ENCODE peak calls at places on chromosome 10, in seven cellular contexts. F is HCT116, D is GM23338, S is GM12878, O is K562, M is endothelial cell of umbilical vein, A is HepG2. L is an unnamed sample.

GRCh38 chr10:88110355-88110754 is 246.9 kb downstream of the PTEN start:
- DNase-seq in F (peak), D (no peak), A (no peak), O (no peak), M (peak), S (no peak), L (no peak)

GRCh38 chr10:128721851-128722250 is 595.6 kb upstream of the MKI67 start:
- DNase-seq in D (no peak), S (no peak), A (no peak), M (no peak), O (no peak), F (no peak), L (no peak)

GRCh38 chr10:100021322-100021721 is 11.6 kb upstream of the DNMBP start:
- DNase-seq in F (no peak), M (no peak), O (no peak), S (peak), D (no peak), A (no peak), L (no peak)

GRCh38 chr10:5412277-5412941 is at the start of gene NET1:
- DNase-seq in A (peak), O (peak), M (peak), D (peak), F (peak), S (peak), L (no peak)

GRCh38 chr10:86254526-86255174 is 111.9 kb downstream of the GRID1 start:
- DNase-seq in M (no peak), S (no peak), F (peak), D (no peak), O (no peak), A (no peak), L (no peak)

GRCh38 chr10:119680668-119681070 is 29.5 kb downstream of the BAG3 start:
- DNase-seq in F (no peak), O (no peak), S (no peak), A (no peak), D (no peak), M (peak), L (no peak)

GRCh38 chr10:6232846-6233724 is 30.4 kb downstream of the PFKFB3 start:
- DNase-seq in S (no peak), F (no peak), M (no peak), A (no peak), O (no peak), D (no peak), L (no peak)

GRCh38 chr10:4136121-4136520 is 351.1 kb upstream of the KLF6 start:
- DNase-seq in M (no peak), A (no peak), O (no peak), F (no peak), S (peak), D (no peak), L (no peak)

GRCh38 chr10:12656518-12657142 is 307.3 kb downstream of the CAMK1D start:
- DNase-seq in M (peak), A (peak), S (no peak), D (peak), F (peak), O (peak), L (no peak)

GRCh38 chr10:91709394-91709798 is 76.5 kb upstream of the PPP1R3C start:
- DNase-seq in D (no peak), F (no peak), O (no peak), A (no peak), M (peak), S (no peak), L (peak)

GRCh38 chr10:68997216-68997615 is 8.6 kb downstream of the KIFBP start:
- DNase-seq in A (no peak), M (no peak), F (no peak), S (no peak), O (no peak), D (no peak), L (no peak)

GRCh38 chr10:77291596-77292505 is 345.8 kb downstream of the KCNMA1 start:
- DNase-seq in A (no peak), O (no peak), S (no peak), M (no peak), F (no peak), D (no peak), L (no peak)

GRCh38 chr10:5961405-5962100 is 15.8 kb downstream of the IL15RA start:
- DNase-seq in S (no peak), F (no peak), A (no peak), M (no peak), D (no peak), O (no peak), L (no peak)

GRCh38 chr10:34816067-34817002 is 1.2 kb upstream of the PARD3 start:
- DNase-seq in F (no peak), M (peak), D (peak), O (no peak), A (no peak), S (no peak), L (no peak)

GRCh38 chr10:52818019-52818418 is 45.4 kb upstream of the MBL2 start:
- DNase-seq in S (peak), M (peak), D (peak), F (peak), O (peak), A (peak), L (peak)

GRCh38 chr10:45550903-45551302 is 121.7 kb downstream of the ZFAND4 start:
- DNase-seq in F (no peak), O (no peak), D (no peak), A (no peak), S (no peak), M (peak), L (no peak)

GRCh38 chr10:118595598-118596425 is at the start of gene PRLHR:
- DNase-seq in S (no peak), F (no peak), A (no peak), M (no peak), O (peak), D (peak), L (no peak)

GRCh38 chr10:69372126-69372980 is 44.4 kb downstream of the TACR2 start:
- DNase-seq in S (no peak), F (no peak), A (no peak), M (no peak), D (no peak), O (no peak), L (no peak)

GRCh38 chr10:71763352-71764127 is 9.8 kb downstream of the VSIR start:
- DNase-seq in D (no peak), S (no peak), M (no peak), A (no peak), F (no peak), O (peak), L (no peak)

GRCh38 chr10:128047337-128047736 is 78.9 kb downstream of the MKI67 start:
- DNase-seq in F (peak), D (peak), A (no peak), M (peak), S (peak), O (peak), L (no peak)

GRCh38 chr10:28875535-28876208 is 198.4 kb downstream of the BAMBI start:
- DNase-seq in A (peak), S (no peak), O (no peak), F (no peak), D (peak), M (no peak), L (no peak)

GRCh38 chr10:7666253-7667023 is at the start of gene ITIH5:
- DNase-seq in F (no peak), D (peak), M (no peak), A (no peak), S (no peak), O (no peak), L (no peak)

GRCh38 chr10:110919971-110920881 is 822 bp downstream of the SHOC2 start:
- DNase-seq in S (peak), O (peak), D (peak), M (peak), F (no peak), A (no peak), L (no peak)

GRCh38 chr10:44809652-44810051 is 101.5 kb upstream of the TMEM72 start:
- DNase-seq in O (no peak), S (no peak), D (peak), M (no peak), F (no peak), A (no peak), L (no peak)

GRCh38 chr10:89090760-89091455 is 100.3 kb downstream of the FAS start:
- DNase-seq in S (no peak), M (no peak), F (no peak), A (no peak), O (no peak), D (no peak), L (no peak)

GRCh38 chr10:21510218-21511070 is 15.0 kb downstream of the SKIDA1 start:
- DNase-seq in S (no peak), A (no peak), M (no peak), F (no peak), D (peak), O (no peak), L (no peak)

GRCh38 chr10:60271319-60272040 is 118.2 kb downstream of the ANK3 start:
- DNase-seq in F (no peak), D (no peak), S (no peak), M (no peak), A (no peak), O (no peak), L (no peak)

GRCh38 chr10:86962136-86962980 is 4.0 kb downstream of the SNCG start:
- DNase-seq in O (no peak), M (no peak), A (no peak), S (no peak), F (no peak), D (no peak), L (no peak)

GRCh38 chr10:33616921-33617320 is 282.5 kb upstream of the NRP1 start:
- DNase-seq in O (no peak), A (no peak), F (no peak), D (no peak), M (no peak), S (no peak), L (no peak)

GRCh38 chr10:30587522-30588031 is 42.0 kb downstream of the LYZL2 start:
- DNase-seq in A (peak), M (no peak), O (peak), F (no peak), D (peak), S (peak), L (no peak)

GRCh38 chr10:30187010-30187409 is 127.6 kb upstream of the JCAD start:
- DNase-seq in A (no peak), M (no peak), F (no peak), O (no peak), S (no peak), D (no peak), L (no peak)

GRCh38 chr10:108709927-108710722 is 1213.2 kb downstream of the XPNPEP1 start:
- DNase-seq in S (no peak), A (no peak), F (no peak), D (no peak), O (no peak), M (no peak), L (no peak)

GRCh38 chr10:86585037-86585725 is 63.6 kb upstream of the WAPL start:
- DNase-seq in O (peak), A (peak), F (peak), M (peak), S (peak), D (peak), L (no peak)

GRCh38 chr10:101458869-101459268 is 104.9 kb downstream of the BTRC start:
- DNase-seq in D (no peak), A (no peak), S (no peak), O (no peak), F (no peak), M (no peak), L (no peak)

GRCh38 chr10:113158183-113158582 is 208.1 kb downstream of the TCF7L2 start:
- DNase-seq in F (no peak), S (no peak), O (no peak), D (peak), M (no peak), A (no peak), L (no peak)

GRCh38 chr10:70575874-70576802 is 26.4 kb downstream of the PRF1 start:
- DNase-seq in D (no peak), M (no peak), F (peak), O (peak), A (peak), S (peak), L (no peak)

GRCh38 chr10:98950106-98950505 is 285.5 kb downstream of the HPSE2 start:
- DNase-seq in S (no peak), D (no peak), A (no peak), F (no peak), O (no peak), M (no peak), L (no peak)

GRCh38 chr10:26318672-26319071 is 102.1 kb downstream of the GAD2 start:
- DNase-seq in A (no peak), S (no peak), D (no peak), O (no peak), F (no peak), M (no peak), L (no peak)

GRCh38 chr10:3881622-3882021 is 96.6 kb upstream of the KLF6 start:
- DNase-seq in D (no peak), O (no peak), S (no peak), F (no peak), A (no peak), M (no peak), L (no peak)

DNA sequence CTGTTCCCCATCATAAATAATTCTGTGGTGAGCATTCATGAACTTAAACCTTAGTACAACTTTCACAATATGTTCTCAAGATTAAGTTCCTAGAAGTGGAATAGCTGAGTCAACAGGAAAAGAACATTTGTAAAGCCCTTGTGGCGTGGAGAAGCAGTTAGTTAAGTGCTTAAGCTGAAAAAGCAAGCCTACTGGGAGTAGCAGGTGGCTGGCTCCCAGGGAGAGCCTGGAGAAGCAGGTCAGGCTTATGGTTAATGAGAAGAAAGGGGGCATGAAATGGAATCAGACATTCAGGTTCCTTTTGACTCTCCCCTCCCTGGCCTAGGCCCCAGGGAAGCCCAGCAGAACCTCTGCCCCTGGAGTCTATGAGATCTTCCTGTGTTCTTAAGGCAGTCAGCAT is 35.3 kb downstream of the VSTM4 start:
- DNase-seq in F (no peak), S (no peak), O (peak), M (no peak), D (no peak), A (no peak), L (peak)
- TF ChIP-seq POLR2AphosphoS5 in F (no peak), S (no peak), O (no peak), M (no peak), D (no peak), A (no peak), L (no peak)

GRCh38 chr10:109893371-109893770 is 29.9 kb downstream of the XPNPEP1 start:
- DNase-seq in F (no peak), D (no peak), O (no peak), S (no peak), A (no peak), M (no peak), L (no peak)

GRCh38 chr10:109891105-109891504 is 32.2 kb downstream of the XPNPEP1 start:
- DNase-seq in D (no peak), O (peak), M (no peak), S (no peak), F (no peak), A (no peak), L (no peak)

GRCh38 chr10:109892087-109892486 is 31.2 kb downstream of the XPNPEP1 start:
- DNase-seq in O (no peak), F (no peak), A (no peak), S (no peak), D (no peak), M (no peak), L (no peak)

GRCh38 chr10:109894516-109894915 is 28.8 kb downstream of the XPNPEP1 start:
- DNase-seq in M (peak), S (no peak), D (no peak), O (no peak), A (no peak), F (no peak), L (no peak)

DNA sequence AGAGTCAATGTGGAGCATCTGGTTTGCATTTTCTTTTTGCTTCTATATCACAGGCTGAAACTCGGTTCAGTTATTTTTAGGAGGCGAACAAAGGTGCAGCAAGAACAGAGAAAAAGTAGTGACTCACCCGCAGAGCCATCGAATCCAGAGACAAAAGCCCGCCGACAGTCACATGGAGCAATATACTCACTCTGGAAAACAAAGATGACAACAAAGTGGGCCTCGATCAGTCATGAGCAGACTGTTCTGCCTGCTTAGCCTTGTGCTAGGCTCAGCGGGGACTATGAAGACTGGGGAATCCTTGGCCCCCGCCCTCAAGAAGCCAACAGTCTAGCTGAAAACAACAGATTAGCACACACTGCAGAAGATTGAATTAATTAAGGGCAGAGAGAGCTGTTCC is 30.4 kb downstream of the XPNPEP1 start:
- DNase-seq in M (no peak), D (peak), F (no peak), O (peak), A (no peak), S (no peak), L (no peak)
- H3K27ac ChIP-seq in M (no peak), D (peak), F (no peak), O (peak), A (no peak), S (no peak), L (no peak)

GRCh38 chr10:120705306-120705705 is 145.9 kb upstream of the WDR11 start:
- DNase-seq in O (no peak), S (no peak), M (no peak), A (no peak), F (no peak), D (no peak), L (no peak)
- TF ChIP-seq EZH2 in O (no peak), S (no peak), M (no peak), A (no peak), F (peak), D (no peak), L (no peak)

DNA sequence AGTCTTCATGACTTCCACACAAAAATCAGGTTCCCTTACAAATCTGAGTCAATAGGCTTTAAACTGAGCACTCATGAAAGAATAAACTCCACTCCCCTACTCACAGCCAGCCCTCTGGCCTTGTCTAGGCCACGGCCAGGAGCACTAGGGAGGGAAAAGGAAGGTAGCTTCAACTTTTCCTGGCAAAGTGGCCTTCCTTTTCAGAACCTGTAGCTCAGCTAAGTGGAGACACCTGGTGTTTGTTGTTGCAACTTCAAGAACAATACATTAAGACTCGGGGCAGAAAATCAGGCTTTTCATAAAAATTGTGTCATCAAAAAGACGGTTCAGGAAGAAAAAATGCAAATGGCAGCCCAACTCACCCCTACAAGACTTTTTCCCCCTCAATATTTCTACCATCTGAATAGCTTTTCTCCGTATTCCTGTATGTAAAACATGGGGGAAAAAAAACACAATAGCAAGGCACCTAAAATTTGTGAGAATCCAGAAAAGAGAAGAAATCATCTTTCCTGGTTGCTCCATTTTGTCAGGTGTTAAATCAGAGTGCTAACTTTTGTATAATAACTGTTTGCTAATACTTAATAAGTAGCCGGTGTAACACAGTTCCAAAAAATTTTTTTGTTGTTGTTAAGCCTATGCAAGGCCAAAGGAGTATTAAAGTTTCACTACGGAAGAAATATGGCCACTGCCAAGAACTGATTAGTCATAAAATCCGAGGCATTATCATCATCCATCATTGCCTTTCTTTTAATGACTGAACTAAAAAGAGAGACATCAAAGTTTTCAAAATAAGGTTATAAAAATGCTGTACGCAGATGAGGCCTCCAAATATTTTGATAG is 66.2 kb upstream of the ARID5B start:
- DNase-seq in M (peak), D (peak), O (peak), A (peak), F (peak), S (peak), L (no peak)
- TF ChIP-seq POLR2AphosphoS5 in M (no peak), D (no peak), O (no peak), A (no peak), F (no peak), S (no peak), L (no peak)

GRCh38 chr10:132468651-132469050 is 68.9 kb upstream of the INPP5A start:
- DNase-seq in F (no peak), A (no peak), M (no peak), S (no peak), D (no peak), O (no peak), L (no peak)
- H3K27ac ChIP-seq in F (no peak), A (no peak), M (no peak), S (no peak), D (no peak), O (no peak), L (no peak)

DNA sequence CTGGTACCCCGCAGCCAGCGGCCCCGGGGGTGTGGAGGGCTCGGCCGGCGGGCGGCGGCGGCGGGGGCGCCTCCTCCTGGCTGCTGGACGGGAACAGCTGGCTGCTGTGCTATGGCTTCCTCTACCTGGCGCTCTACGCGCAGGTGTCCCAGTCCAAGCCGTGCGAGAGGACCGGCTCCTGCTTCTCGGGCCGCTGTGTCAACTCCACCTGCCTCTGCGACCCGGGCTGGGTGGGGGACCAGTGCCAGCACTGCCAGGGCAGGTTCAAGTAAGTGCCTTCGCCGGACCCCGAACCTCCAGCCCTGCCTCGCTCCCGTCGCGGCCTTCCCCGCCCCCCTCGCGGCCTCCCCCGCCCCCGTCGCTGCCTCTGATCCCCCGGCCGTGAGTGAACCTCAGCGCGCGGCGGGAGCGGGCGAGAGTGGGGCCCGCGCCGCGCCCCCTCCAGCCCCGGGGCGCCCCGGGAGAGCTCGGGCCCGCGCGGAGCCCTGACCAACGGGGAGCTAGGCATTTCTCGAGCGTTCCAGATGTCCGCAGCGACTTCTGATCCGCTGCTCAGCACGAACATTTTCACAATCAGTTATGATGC is 704 bp downstream of the ATRNL1 start:
- DNase-seq in D (peak), A (no peak), F (no peak), O (no peak), M (no peak), S (no peak), L (no peak)
- TF ChIP-seq EZH2 in D (no peak), A (no peak), F (no peak), O (no peak), M (no peak), S (no peak), L (no peak)

DNA sequence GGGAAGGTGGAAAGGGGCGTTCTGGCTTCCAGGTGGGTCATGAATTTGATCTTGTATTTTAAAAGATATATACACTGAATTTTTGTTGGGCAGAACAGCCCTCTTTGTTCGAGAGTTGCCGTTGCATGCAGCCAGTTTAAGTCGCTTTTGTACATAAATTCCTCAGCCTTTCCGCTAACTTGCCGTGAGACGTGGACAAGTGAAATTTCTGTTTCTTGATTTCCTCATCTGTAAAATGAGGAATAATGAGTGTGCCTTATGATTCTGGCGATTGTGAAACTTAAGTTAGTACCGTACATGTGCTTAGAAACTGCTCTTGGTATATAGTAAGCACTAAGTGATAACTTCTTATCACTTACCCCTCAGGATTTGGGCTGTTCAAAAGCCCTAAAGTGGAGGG is 1.3 kb downstream of the CCNJ start:
- DNase-seq in M (peak), S (no peak), A (peak), D (peak), O (peak), F (no peak), L (no peak)
- TF ChIP-seq POLR2AphosphoS5 in M (no peak), S (no peak), A (no peak), D (no peak), O (no peak), F (no peak), L (no peak)

GRCh38 chr10:121764241-121764942 is 163.4 kb downstream of the ATE1 start:
- DNase-seq in M (no peak), F (no peak), O (no peak), S (no peak), D (no peak), A (no peak), L (no peak)
- H3K27ac ChIP-seq in M (no peak), F (no peak), O (no peak), S (no peak), D (no peak), A (no peak), L (no peak)